ENCODE peak calls at places on chromosome 2, in five cellular contexts. One of them, this sample, is unnamed.

GRCh38 chr2:77938462-77938861 is 416.3 kb upstream of the LRRTM4 start:
- DNase-seq in K562: no peak
- DNase-seq in A549: no peak
- DNase-seq in HepG2: no peak
- DNase-seq in GM12878: no peak
- DNase-seq in this sample: no peak

GRCh38 chr2:138087761-138088602 is 123.7 kb downstream of the HNMT start:
- DNase-seq in K562: no peak
- DNase-seq in A549: no peak
- DNase-seq in HepG2: no peak
- DNase-seq in GM12878: no peak
- DNase-seq in this sample: no peak

GRCh38 chr2:48779019-48779418 is 23.5 kb upstream of the LHCGR start:
- DNase-seq in K562: no peak
- DNase-seq in A549: no peak
- DNase-seq in HepG2: no peak
- DNase-seq in GM12878: no peak
- DNase-seq in this sample: no peak

GRCh38 chr2:222919841-222920609 is 59.2 kb downstream of the ACSL3 start:
- DNase-seq in K562: peak
- DNase-seq in A549: no peak
- DNase-seq in HepG2: no peak
- DNase-seq in GM12878: no peak
- DNase-seq in this sample: peak

GRCh38 chr2:70719231-70719630 is 48.8 kb downstream of the ADD2 start:
- DNase-seq in K562: no peak
- DNase-seq in A549: no peak
- DNase-seq in HepG2: no peak
- DNase-seq in GM12878: no peak
- DNase-seq in this sample: no peak

GRCh38 chr2:175874291-175874690 is 127.8 kb downstream of the LNPK start:
- DNase-seq in K562: no peak
- DNase-seq in A549: no peak
- DNase-seq in HepG2: no peak
- DNase-seq in GM12878: no peak
- DNase-seq in this sample: no peak

GRCh38 chr2:10982931-10983701 is 71.4 kb downstream of the KCNF1 start:
- DNase-seq in K562: no peak
- DNase-seq in A549: no peak
- DNase-seq in HepG2: no peak
- DNase-seq in GM12878: no peak
- DNase-seq in this sample: no peak

GRCh38 chr2:168998609-168999211 is 32.4 kb downstream of the ABCB11 start:
- DNase-seq in K562: no peak
- DNase-seq in A549: no peak
- DNase-seq in HepG2: no peak
- DNase-seq in GM12878: no peak
- DNase-seq in this sample: peak

GRCh38 chr2:18467727-18468363 is 92.6 kb downstream of the RDH14 start:
- DNase-seq in K562: no peak
- DNase-seq in A549: no peak
- DNase-seq in HepG2: no peak
- DNase-seq in GM12878: no peak
- DNase-seq in this sample: no peak

DNA sequence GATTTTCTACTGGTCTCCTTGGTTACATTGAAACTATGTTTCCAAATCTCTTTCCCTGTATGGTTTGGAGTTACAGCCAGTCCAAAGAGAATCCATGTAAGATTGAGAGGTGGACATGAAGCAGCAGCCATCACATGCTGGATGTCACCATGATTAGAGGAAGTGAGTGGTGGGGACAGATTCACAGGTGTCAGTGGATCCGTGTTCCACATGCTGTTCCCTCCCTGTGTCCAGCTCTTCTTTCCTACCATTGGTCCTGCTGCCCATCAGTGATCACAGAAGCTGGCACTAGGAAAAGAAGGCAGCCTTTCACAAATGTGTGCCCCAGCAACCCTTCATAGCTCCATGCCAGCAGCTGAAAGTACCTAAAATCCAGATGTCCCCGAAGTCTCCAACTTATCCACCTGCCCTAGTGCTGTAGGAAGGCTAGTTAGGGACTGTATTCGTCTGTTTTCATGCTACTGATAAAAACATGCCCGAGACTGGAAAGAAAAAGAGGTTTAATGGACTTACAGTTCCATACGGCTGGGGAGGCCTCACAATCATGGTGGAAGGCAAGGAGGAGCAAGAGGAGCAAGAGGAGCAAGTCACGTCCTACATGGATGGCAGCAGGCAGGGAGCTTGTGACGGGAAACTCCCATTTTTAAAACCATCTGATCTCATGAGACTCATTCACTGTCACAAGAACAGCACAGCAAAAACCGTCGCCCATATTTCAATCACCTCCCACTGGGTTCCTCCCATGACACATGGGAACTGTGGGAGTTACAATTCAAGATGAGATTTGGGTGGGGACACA is 207.5 kb downstream of the INSIG2 start:
- DNase-seq in K562: no peak
- DNase-seq in A549: no peak
- DNase-seq in HepG2: no peak
- DNase-seq in GM12878: no peak
- DNase-seq in this sample: no peak
- H3K4me2 ChIP-seq in K562: no peak
- H3K4me2 ChIP-seq in A549: no peak
- H3K4me2 ChIP-seq in HepG2: no peak
- H3K4me2 ChIP-seq in GM12878: no peak
- H3K4me2 ChIP-seq in this sample: no peak

GRCh38 chr2:120542911-120543527 is 192.6 kb upstream of the GLI2 start:
- DNase-seq in K562: no peak
- DNase-seq in A549: no peak
- DNase-seq in HepG2: peak
- DNase-seq in GM12878: no peak
- DNase-seq in this sample: no peak
- TF ChIP-seq MYC in K562: no peak
- TF ChIP-seq MYC in A549: no peak
- TF ChIP-seq MYC in HepG2: peak
- TF ChIP-seq MYC in GM12878: no peak
- TF ChIP-seq MYC in this sample: no peak

DNA sequence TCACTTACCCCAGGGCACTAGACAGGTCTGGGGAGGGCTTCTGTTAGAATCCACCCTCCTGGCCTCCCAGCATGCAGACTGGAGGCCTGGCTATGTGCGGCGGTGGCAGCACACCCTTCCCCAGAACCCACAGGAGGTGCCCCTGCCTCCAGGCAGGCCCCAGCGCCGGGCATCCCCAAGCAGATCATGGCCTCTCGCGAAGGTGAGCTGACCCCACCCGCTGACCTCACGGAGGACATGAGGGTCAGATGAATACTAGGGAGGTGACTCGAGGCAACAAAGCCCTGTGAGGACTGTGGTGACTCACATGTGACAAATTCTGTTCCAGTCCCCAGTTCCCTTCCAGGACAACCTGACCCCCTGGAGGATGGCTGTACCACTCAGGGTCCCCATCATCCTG is 1.9 kb downstream of the MAB21L4 start:
- DNase-seq in K562: no peak
- DNase-seq in A549: no peak
- DNase-seq in HepG2: no peak
- DNase-seq in GM12878: no peak
- DNase-seq in this sample: no peak
- H3K4me2 ChIP-seq in K562: no peak
- H3K4me2 ChIP-seq in A549: no peak
- H3K4me2 ChIP-seq in HepG2: peak
- H3K4me2 ChIP-seq in GM12878: no peak
- H3K4me2 ChIP-seq in this sample: no peak

DNA sequence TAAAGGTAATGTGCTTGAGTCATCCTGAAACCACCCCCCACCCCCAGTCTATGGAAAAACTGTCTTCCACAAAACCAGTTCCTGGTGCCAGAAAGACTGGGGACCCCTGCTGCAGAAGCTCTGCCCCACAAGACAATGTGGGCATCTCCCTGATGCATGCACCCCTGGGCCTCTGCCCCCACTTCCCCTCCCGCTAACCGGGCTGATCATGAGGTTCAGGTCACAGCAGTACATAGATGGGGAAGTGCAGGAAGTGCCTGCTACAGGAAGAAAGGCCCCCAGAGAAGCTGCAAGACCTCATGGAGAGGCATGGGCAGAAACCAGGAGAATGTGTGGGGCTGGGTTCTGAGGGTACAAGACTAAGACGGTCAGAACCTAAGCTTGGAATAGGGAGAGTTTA is 243.4 kb upstream of the ID2 start:
- DNase-seq in K562: no peak
- DNase-seq in A549: no peak
- DNase-seq in HepG2: no peak
- DNase-seq in GM12878: no peak
- DNase-seq in this sample: no peak
- TF ChIP-seq MYC in K562: no peak
- TF ChIP-seq MYC in A549: no peak
- TF ChIP-seq MYC in HepG2: no peak
- TF ChIP-seq MYC in GM12878: no peak
- TF ChIP-seq MYC in this sample: no peak

DNA sequence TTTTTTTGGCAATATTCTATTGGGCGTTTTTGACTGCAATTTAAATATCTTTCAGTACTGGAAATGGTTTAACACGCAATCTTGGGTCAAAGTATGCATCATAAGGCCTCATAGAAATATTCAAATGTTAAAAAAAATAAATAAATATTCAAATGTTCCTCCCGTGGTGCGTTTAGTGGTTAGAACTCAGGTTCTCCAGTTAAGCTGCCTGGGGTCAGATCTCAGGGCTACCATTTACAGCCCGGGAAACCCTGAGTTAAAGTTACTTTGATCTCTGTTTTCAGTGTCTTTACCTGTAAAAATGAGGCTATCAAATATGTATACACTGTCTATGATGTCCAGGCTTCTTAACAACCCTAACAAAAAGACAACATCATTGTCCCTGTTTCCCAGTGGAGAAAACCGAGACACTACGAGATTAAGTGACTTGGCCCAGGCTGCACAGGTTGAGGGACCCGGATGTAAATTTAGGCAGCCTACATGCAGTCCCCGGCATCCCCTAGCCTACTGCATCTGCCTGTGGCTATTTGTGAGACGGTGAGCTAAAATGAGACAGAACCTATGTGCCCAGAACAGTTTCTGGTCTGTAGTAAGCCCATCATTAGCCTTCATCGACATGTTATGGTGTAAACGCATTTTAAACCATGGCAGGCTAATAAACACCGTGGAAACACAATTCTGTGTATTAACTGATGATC is 1.7 kb downstream of the FHL2 start:
- DNase-seq in K562: peak
- DNase-seq in A549: peak
- DNase-seq in HepG2: no peak
- DNase-seq in GM12878: no peak
- DNase-seq in this sample: peak
- H3K4me2 ChIP-seq in K562: peak
- H3K4me2 ChIP-seq in A549: peak
- H3K4me2 ChIP-seq in HepG2: peak
- H3K4me2 ChIP-seq in GM12878: no peak
- H3K4me2 ChIP-seq in this sample: peak

GRCh38 chr2:236190674-236191073 is 22.5 kb upstream of the GBX2 start:
- DNase-seq in K562: no peak
- DNase-seq in A549: no peak
- DNase-seq in HepG2: no peak
- DNase-seq in GM12878: no peak
- DNase-seq in this sample: no peak
- TF ChIP-seq MYC in K562: no peak
- TF ChIP-seq MYC in A549: no peak
- TF ChIP-seq MYC in HepG2: no peak
- TF ChIP-seq MYC in GM12878: no peak
- TF ChIP-seq MYC in this sample: no peak

GRCh38 chr2:142323206-142323605 is 192.4 kb upstream of the LRP1B start:
- DNase-seq in K562: no peak
- DNase-seq in A549: no peak
- DNase-seq in HepG2: no peak
- DNase-seq in GM12878: no peak
- DNase-seq in this sample: no peak
- H3K4me2 ChIP-seq in K562: no peak
- H3K4me2 ChIP-seq in A549: no peak
- H3K4me2 ChIP-seq in HepG2: no peak
- H3K4me2 ChIP-seq in GM12878: no peak
- H3K4me2 ChIP-seq in this sample: no peak

DNA sequence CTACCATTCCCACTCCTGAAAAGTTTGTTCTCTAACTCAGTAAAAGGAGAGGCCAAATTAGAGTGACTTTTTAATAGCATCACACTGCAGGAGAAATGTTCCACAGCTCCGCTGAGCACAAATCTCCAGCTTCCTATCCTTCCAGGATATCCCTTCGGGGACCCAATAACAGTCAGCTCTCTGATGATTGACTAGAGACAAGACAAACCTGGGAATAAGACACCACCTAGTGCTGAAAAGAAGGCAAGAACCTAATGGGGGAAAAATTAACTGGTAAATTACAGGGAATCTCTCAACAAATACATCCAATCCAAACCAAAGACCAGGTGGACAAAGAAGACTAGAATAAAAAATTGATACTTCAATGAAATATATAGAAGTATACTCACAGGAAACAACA is 977.1 kb upstream of the SOX11 start:
- DNase-seq in K562: no peak
- DNase-seq in A549: no peak
- DNase-seq in HepG2: no peak
- DNase-seq in GM12878: no peak
- DNase-seq in this sample: peak
- TF ChIP-seq MYC in K562: no peak
- TF ChIP-seq MYC in A549: no peak
- TF ChIP-seq MYC in HepG2: no peak
- TF ChIP-seq MYC in GM12878: no peak
- TF ChIP-seq MYC in this sample: no peak

GRCh38 chr2:96960271-96960955 is 26.0 kb downstream of the FAM178B start:
- DNase-seq in K562: peak
- DNase-seq in A549: peak
- DNase-seq in HepG2: peak
- DNase-seq in GM12878: no peak
- DNase-seq in this sample: peak
- H3K4me2 ChIP-seq in K562: no peak
- H3K4me2 ChIP-seq in A549: peak
- H3K4me2 ChIP-seq in HepG2: no peak
- H3K4me2 ChIP-seq in GM12878: no peak
- H3K4me2 ChIP-seq in this sample: no peak

GRCh38 chr2:46451131-46451711 is 28.1 kb upstream of the TMEM247 start:
- DNase-seq in K562: no peak
- DNase-seq in A549: no peak
- DNase-seq in HepG2: no peak
- DNase-seq in GM12878: no peak
- DNase-seq in this sample: no peak
- TF ChIP-seq MYC in K562: no peak
- TF ChIP-seq MYC in A549: no peak
- TF ChIP-seq MYC in HepG2: no peak
- TF ChIP-seq MYC in GM12878: no peak
- TF ChIP-seq MYC in this sample: no peak